ENCODE peak calls at places on chromosomes 1 and 21, in eight cellular contexts. W is activated T-helper 1 cell treated with Interleukin-2 at 50 U/mL for 16 hours; Y is iris pigment epithelial cell; M is activated effector memory CD4-positive, alpha-beta T cell treated with anti-CD3 and anti-CD28 coated beads, Interleukin-2, amount 50 U/mL, for 16 hours; R is endodermal cell; X is Caki2; D is stimulated activated CD4-positive, alpha-beta T cell treated with anti-CD3 and anti-CD28 coated beads, TNF-alpha, amount 100 ng/mL, for 48 hours; E is M059J. F is an unnamed sample.

GRCh38 chr1:182752077-182752826 is 37.3 kb upstream of the NPL start:
- DNase-seq in W (no peak), Y (no peak), M (no peak), R (peak; percentile 55), X (no peak), D (no peak), E (no peak), F (no peak)

GRCh38 chr1:243819438-243819839 is 30.6 kb downstream of the AKT3 start:
- DNase-seq in W (no peak), Y (no peak), M (no peak), R (peak; percentile 85), X (no peak), D (no peak), E (no peak), F (no peak)

GRCh38 chr1:84796201-84796600 is 96.8 kb downstream of the LPAR3 start:
- DNase-seq in W (no peak), Y (peak; percentile 18), M (no peak), R (no peak), X (no peak), D (no peak), E (peak; percentile 88), F (no peak)

GRCh38 chr1:67211589-67212563 is 45.6 kb downstream of the IL23R start:
- DNase-seq in W (no peak), Y (peak; percentile 40), M (peak; percentile 72), R (peak; percentile 61), X (peak; percentile 20), D (no peak), E (peak; percentile 46), F (no peak)

GRCh38 chr21:46518983-46519583 is 60.4 kb downstream of the DIP2A start:
- DNase-seq in W (no peak), Y (peak; percentile 39), M (no peak), R (no peak), X (peak; percentile 14), D (no peak), E (no peak), F (no peak)

GRCh38 chr1:1899266-1899966 is 8.5 kb upstream of the GNB1 start:
- DNase-seq in W (no peak), Y (no peak), M (no peak), R (peak; percentile 86), X (no peak), D (no peak), E (no peak), F (no peak)

GRCh38 chr1:34088001-34088400 is 77.0 kb downstream of the CSMD2 start:
- DNase-seq in W (no peak), Y (no peak), M (no peak), R (peak; percentile 84), X (no peak), D (no peak), E (no peak), F (no peak)

GRCh38 chr1:155671750-155672149 is 16.8 kb downstream of the YY1AP1 start:
- DNase-seq in W (no peak), Y (no peak), M (no peak), R (no peak), X (no peak), D (no peak), E (no peak), F (no peak)

GRCh38 chr21:38938343-38938742 is 132.6 kb downstream of the ETS2 start:
- DNase-seq in W (no peak), Y (peak; percentile 46), M (no peak), R (peak; percentile 61), X (no peak), D (no peak), E (peak; percentile 86), F (no peak)

GRCh38 chr1:234330843-234331215 is 42.4 kb upstream of the COA6 start:
- DNase-seq in W (no peak), Y (peak; percentile 10), M (no peak), R (no peak), X (no peak), D (no peak), E (peak; percentile 21), F (no peak)

GRCh38 chr1:230501845-230502244 is 75.7 kb upstream of the PGBD5 start:
- DNase-seq in W (no peak), Y (no peak), M (no peak), R (no peak), X (no peak), D (no peak), E (no peak), F (no peak)

GRCh38 chr1:182197555-182197954 is 136.0 kb upstream of the ZNF648 start:
- DNase-seq in W (no peak), Y (no peak), M (no peak), R (no peak), X (no peak), D (no peak), E (no peak), F (no peak)

GRCh38 chr21:28213221-28213620 is 779.5 kb downstream of the LTN1 start:
- DNase-seq in W (no peak), Y (no peak), M (no peak), R (no peak), X (no peak), D (no peak), E (no peak), F (no peak)

GRCh38 chr1:17082761-17083160 is 28.9 kb upstream of the SDHB start:
- DNase-seq in W (no peak), Y (no peak), M (no peak), R (no peak), X (no peak), D (no peak), E (no peak), F (no peak)

GRCh38 chr1:88800382-88801051 is 90.8 kb downstream of the GTF2B start:
- DNase-seq in W (no peak), Y (peak; percentile 74), M (peak; percentile 69), R (no peak), X (peak; percentile 21), D (peak; percentile 8), E (peak; percentile 6), F (no peak)

GRCh38 chr1:156502749-156503671 is 2.4 kb upstream of the MEF2D start:
- DNase-seq in W (no peak), Y (peak; percentile 92), M (no peak), R (peak; percentile 94), X (peak; percentile 87), D (no peak), E (peak; percentile 99), F (peak; percentile 90)

GRCh38 chr1:117928881-117929339 is 511 bp downstream of the GDAP2 start:
- DNase-seq in W (no peak), Y (peak; percentile 72), M (no peak), R (peak; percentile 87), X (peak; percentile 60), D (no peak), E (peak; percentile 78), F (peak; percentile 81)

GRCh38 chr1:54581621-54582035 is 33.6 kb downstream of the ACOT11 start:
- DNase-seq in W (no peak), Y (peak; percentile 56), M (no peak), R (peak; percentile 66), X (peak; percentile 85), D (no peak), E (peak; percentile 90), F (peak; percentile 94)

GRCh38 chr21:45590726-45591618 is 48.7 kb upstream of the SLC19A1 start:
- DNase-seq in W (peak; percentile 23), Y (no peak), M (peak; percentile 86), R (no peak), X (no peak), D (peak; percentile 22), E (no peak), F (no peak)

F was measured in cardiac septum.